ENCODE peak calls at places on chromosomes 2 and 18, in nine cellular contexts. J, A, Z, K, D, N, R, P and E are unnamed samples.
A peak's percentile ranks its signal among the peaks of the same experiment; 100 is the strongest.

GRCh38 chr2:11955314-11955713 is 208.9 kb downstream of the LPIN1 start:
- DNase-seq in K (no peak), A (no peak), Z (no peak), D (no peak), P (no peak), R (no peak), N (no peak), J (no peak), E (no peak)

GRCh38 chr2:177747384-177747783 is 325.2 kb downstream of the PDE11A start:
- DNase-seq in P (no peak), D (no peak), N (no peak), K (no peak), R (no peak), J (no peak), Z (no peak), A (no peak), E (no peak)

GRCh38 chr18:40367576-40367975 is 1587.5 kb upstream of the PIK3C3 start:
- DNase-seq in K (no peak), P (no peak), A (no peak), J (no peak), N (no peak), R (no peak), D (no peak), Z (no peak), E (no peak)

GRCh38 chr2:223970343-223971128 is 13.3 kb downstream of the MRPL44 start:
- DNase-seq in D (no peak), A (no peak), Z (no peak), P (peak; percentile 46), J (no peak), R (peak; percentile 50), K (peak; percentile 59), N (peak; percentile 29), E (no peak)

GRCh38 chr2:99821572-99822369 is 320.6 kb downstream of the AFF3 start:
- DNase-seq in R (peak; percentile 56), J (no peak), D (no peak), P (no peak), A (no peak), N (peak; percentile 54), Z (no peak), K (no peak), E (no peak)

GRCh38 chr2:120238728-120239487 is 13.7 kb upstream of the RALB start:
- DNase-seq in K (no peak), P (no peak), Z (no peak), D (peak; percentile 88), R (peak; percentile 83), N (peak; percentile 91), A (no peak), J (no peak), E (no peak)

GRCh38 chr2:48515588-48515987 is 14.4 kb upstream of the STON1 start:
- DNase-seq in Z (no peak), J (no peak), K (no peak), A (no peak), D (no peak), P (no peak), R (no peak), N (no peak), E (no peak)

GRCh38 chr18:61127714-61128485 is 205.3 kb upstream of the CDH20 start:
- DNase-seq in R (no peak), Z (no peak), K (no peak), N (no peak), P (no peak), A (no peak), J (no peak), D (no peak), E (no peak)

GRCh38 chr2:126934803-126935202 is 36.1 kb downstream of the TEX51 start:
- DNase-seq in N (no peak), A (no peak), J (no peak), R (no peak), D (no peak), P (no peak), Z (no peak), K (no peak), E (no peak)

GRCh38 chr2:37250869-37251740 is 19.6 kb downstream of the NDUFAF7 start:
- DNase-seq in P (no peak), J (no peak), D (no peak), N (no peak), K (no peak), A (no peak), Z (no peak), R (no peak), E (no peak)